ENCODE peak calls at places on chromosomes 2 and 18, in four cellular contexts. G is breast epithelium; E is CD4-positive, alpha-beta memory T cell; V is small intestine. K is an unnamed sample.
A peak's percentile ranks its signal among the peaks of the same experiment; 100 is the strongest.

GRCh38 chr2:164046040-164046439 is 310.2 kb upstream of the FIGN start:
- DNase-seq in E (no peak), V (no peak), G (no peak), K (no peak)

GRCh38 chr2:222568866-222569265 is 87.0 kb downstream of the FARSB start:
- DNase-seq in G (no peak), E (no peak), V (no peak), K (no peak)

GRCh38 chr2:85826990-85827878 is 61.6 kb downstream of the ST3GAL5 start:
- DNase-seq in E (peak; percentile 80), V (peak; percentile 59), G (peak; percentile 64), K (peak; percentile 76)

GRCh38 chr18:36309436-36310391 is 12.2 kb downstream of the FHOD3 start:
- DNase-seq in G (peak; percentile 77), V (no peak), E (no peak), K (no peak)

GRCh38 chr2:132991464-132992045 is 321.6 kb upstream of the LYPD1 start:
- DNase-seq in E (no peak), V (peak; percentile 72), G (no peak), K (no peak)

GRCh38 chr2:48560546-48561209 is 30.7 kb downstream of the STON1 start:
- DNase-seq in V (no peak), E (no peak), G (no peak), K (no peak)

GRCh38 chr18:73975266-73975665 is 172.4 kb downstream of the FBXO15 start:
- DNase-seq in E (no peak), G (no peak), V (no peak), K (no peak)

GRCh38 chr2:37809525-37809924 is 115.6 kb upstream of the RMDN2 start:
- DNase-seq in E (peak; percentile 16), V (no peak), G (no peak), K (no peak)

GRCh38 chr2:54457326-54458023 is 1.3 kb downstream of the SPTBN1 start:
- DNase-seq in E (peak; percentile 17), V (no peak), G (no peak), K (no peak)

GRCh38 chr2:234469251-234469845 is 27.5 kb downstream of the ARL4C start:
- DNase-seq in G (no peak), E (no peak), V (no peak), K (no peak)

GRCh38 chr2:145530653-145531052 is 1010.7 kb upstream of the ZEB2 start:
- DNase-seq in V (no peak), G (no peak), E (no peak), K (no peak)

GRCh38 chr2:158969717-158970521 is 1.5 kb downstream of the TANC1 start:
- DNase-seq in G (peak; percentile 58), V (peak; percentile 64), E (no peak), K (no peak)

GRCh38 chr2:231455222-231455621 is 9.1 kb downstream of the NCL start:
- DNase-seq in V (no peak), G (no peak), E (no peak), K (no peak)

GRCh38 chr2:229675569-229675968 is 38.8 kb downstream of the DNER start:
- DNase-seq in G (no peak), E (no peak), V (no peak), K (no peak)

GRCh38 chr2:68365087-68365486 is at the start of gene PLEK:
- DNase-seq in E (no peak), V (peak; percentile 9), G (no peak), K (peak; percentile 28)

GRCh38 chr2:133576714-133577113 is 8.5 kb upstream of the NCKAP5 start:
- DNase-seq in G (no peak), V (peak; percentile 89), E (no peak), K (no peak)

GRCh38 chr2:196601430-196602306 is 37.8 kb upstream of the CCDC150 start:
- DNase-seq in V (no peak), G (no peak), E (no peak), K (no peak)

GRCh38 chr2:1546023-1546591 is 132.8 kb downstream of the TPO start:
- DNase-seq in E (peak; percentile 24), V (peak; percentile 35), G (no peak), K (no peak)

GRCh38 chr2:36805635-36806224 is 109.2 kb downstream of the VIT start:
- DNase-seq in G (no peak), V (no peak), E (no peak), K (no peak)

GRCh38 chr2:15939556-15939853 is 845 bp upstream of the MYCN start:
- DNase-seq in G (no peak), E (no peak), V (no peak), K (no peak)

GRCh38 chr2:200077210-200077650 is 121.8 kb downstream of the MAIP1 start:
- DNase-seq in E (no peak), G (no peak), V (no peak), K (no peak)

GRCh38 chr18:78713064-78713463 is 266.6 kb upstream of the SALL3 start:
- DNase-seq in G (peak; percentile 15), E (no peak), V (no peak), K (no peak)

GRCh38 chr2:55620123-55620779 is 2.8 kb upstream of the PPP4R3B start:
- DNase-seq in V (peak; percentile 15), G (no peak), E (no peak), K (no peak)

GRCh38 chr2:58926112-58926511 is 685.0 kb upstream of the FANCL start:
- DNase-seq in G (no peak), V (no peak), E (no peak), K (no peak)

GRCh38 chr2:136665741-136666140 is 99.6 kb upstream of the THSD7B start:
- DNase-seq in V (no peak), G (no peak), E (no peak), K (no peak)

GRCh38 chr2:178674122-178674521 is 133.1 kb downstream of the TTN start:
- DNase-seq in V (no peak), E (no peak), G (no peak), K (no peak)

GRCh38 chr2:222302178-222303018 is 3.6 kb upstream of the PAX3 start:
- DNase-seq in E (no peak), G (no peak), V (no peak), K (no peak)

GRCh38 chr2:10196275-10196892 is 73.8 kb downstream of the RRM2 start:
- DNase-seq in E (no peak), G (no peak), V (peak; percentile 19), K (no peak)

GRCh38 chr2:25817630-25818029 is 60.7 kb downstream of the ASXL2 start:
- DNase-seq in V (no peak), E (no peak), G (no peak), K (no peak)

DNA sequence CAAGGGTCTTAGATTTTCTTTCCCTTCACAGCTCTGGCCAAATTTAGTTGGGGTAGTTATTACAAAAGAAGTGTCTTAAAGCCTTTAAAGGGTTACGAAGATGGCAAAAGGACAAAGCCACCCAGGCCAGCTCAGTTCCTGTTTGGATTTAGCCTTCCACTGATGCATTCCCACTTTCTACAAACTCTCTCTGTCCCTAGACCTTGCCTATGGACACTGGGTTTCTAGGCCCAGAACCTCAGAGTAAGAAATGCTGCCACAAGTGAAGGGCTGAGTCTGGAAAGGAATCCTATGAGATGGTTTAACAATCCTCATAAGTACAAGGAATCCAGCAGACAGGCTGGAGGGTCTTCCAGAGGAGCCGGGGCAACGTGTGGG is 13.4 kb downstream of the NFE2L2 start:
- DNase-seq in V (no peak), E (no peak), G (no peak), K (no peak)
- H3K27ac ChIP-seq in V (peak overlapping the region; percentile 80), E (peak overlapping the region; percentile 7), G (peak overlapping the region; percentile 62), K (peak overlapping the region; percentile 8)

GRCh38 chr2:180336550-180336949 is 329.5 kb upstream of the CWC22 start:
- DNase-seq in E (no peak), V (no peak), G (no peak), K (no peak)
- H3K9me3 ChIP-seq in E (no peaks in the 10 kb centered on the region), V (peaks cover 3% of the 10 kb centered on the region), G (peaks cover 33% of the 10 kb centered on the region), K (peaks cover 5% of the 10 kb centered on the region)

GRCh38 chr2:7703048-7703447 is 785.8 kb downstream of the RNF144A start:
- DNase-seq in V (no peak), E (no peak), G (no peak), K (no peak)
- H3K27ac ChIP-seq in V (no peak overlapping the region), E (no peak overlapping the region), G (no peak overlapping the region), K (no peak overlapping the region)

DNA sequence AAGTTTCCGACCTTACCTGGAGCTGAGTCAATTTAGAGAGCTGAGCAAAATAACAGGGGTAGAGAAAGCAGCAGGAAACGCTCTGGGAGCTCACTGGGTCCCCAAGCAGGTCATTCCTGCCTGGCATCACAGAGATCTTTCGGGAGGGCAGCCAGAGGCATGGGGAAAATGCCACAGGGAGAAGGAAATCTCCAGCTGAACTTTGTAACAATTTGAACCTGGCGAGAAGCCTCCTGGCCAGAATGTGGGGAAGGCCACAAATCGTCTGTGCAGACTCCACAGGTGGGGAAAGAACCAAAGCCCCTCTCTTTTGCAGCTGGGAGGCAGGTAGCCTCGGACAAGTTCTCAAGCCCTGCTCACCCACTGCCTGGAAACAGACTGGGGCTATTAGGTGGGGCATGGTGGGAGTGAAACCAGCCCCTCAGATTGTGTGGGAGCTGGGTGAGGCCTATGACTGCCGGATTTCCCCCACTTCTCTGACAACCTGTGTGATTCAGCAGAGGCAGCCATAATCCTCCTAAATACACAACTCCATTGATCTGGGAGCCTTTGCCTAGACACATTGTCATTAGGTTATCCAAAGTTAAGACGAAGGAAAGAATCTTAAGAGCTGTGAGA is 53.9 kb downstream of the INO80D start:
- DNase-seq in G (no peak), E (no peak), V (no peak), K (no peak)
- H3K9me3 ChIP-seq in G (no peaks in the 10 kb centered on the region), E (no peaks in the 10 kb centered on the region), V (no peaks in the 10 kb centered on the region), K (no peaks in the 10 kb centered on the region)

GRCh38 chr2:107324166-107324565 is 438.2 kb upstream of the ST6GAL2 start:
- DNase-seq in V (no peak), E (no peak), G (no peak), K (no peak)

GRCh38 chr2:107320881-107321280 is 434.9 kb upstream of the ST6GAL2 start:
- DNase-seq in G (no peak), V (no peak), E (no peak), K (no peak)

GRCh38 chr2:107322406-107322805 is 436.4 kb upstream of the ST6GAL2 start:
- DNase-seq in E (no peak), V (no peak), G (no peak), K (no peak)

GRCh38 chr2:107325983-107326786 is 440.2 kb upstream of the ST6GAL2 start:
- DNase-seq in G (no peak), E (no peak), V (no peak), K (no peak)
- H3K27ac ChIP-seq in G (peak overlapping the region; percentile 77), E (no peak overlapping the region), V (no peak overlapping the region), K (no peak overlapping the region)

GRCh38 chr2:73836141-73836943 is 7.6 kb downstream of the STAMBP start:
- DNase-seq in G (no peak), E (no peak), V (no peak), K (no peak)
- H3K9me3 ChIP-seq in G (no peaks in the 10 kb centered on the region), E (no peaks in the 10 kb centered on the region), V (no peaks in the 10 kb centered on the region), K (no peaks in the 10 kb centered on the region)

GRCh38 chr2:44748-45341 is 1.5 kb downstream of the FAM110C start:
- DNase-seq in G (no peak), V (peak; percentile 88), E (no peak), K (no peak)

GRCh38 chr2:47346-48218 is 1.3 kb upstream of the FAM110C start:
- DNase-seq in V (peak; percentile 62), G (no peak), E (peak; percentile 5), K (no peak)

GRCh38 chr2:45342-46130 is 769 bp downstream of the FAM110C start:
- DNase-seq in E (no peak), G (no peak), V (no peak), K (no peak)

GRCh38 chr2:46471-47345 is at the start of gene FAM110C:
- DNase-seq in G (peak; percentile 83), V (peak; percentile 94), E (peak; percentile 31), K (peak; percentile 32)

GRCh38 chr2:46131-46470 is 204 bp downstream of the FAM110C start:
- DNase-seq in E (peak; percentile 8), G (no peak), V (no peak), K (no peak)
- H3K27ac ChIP-seq in E (no peak overlapping the region), G (peak overlapping the region; percentile 92), V (peak overlapping the region; percentile 92), K (no peak overlapping the region)